ENCODE peak calls at places on chromosomes 12 and 14, in four cellular contexts. T is stimulated activated naive CD8-positive, alpha-beta T cell treated with anti-CD3 and anti-CD28 coated beads, Interleukin-15, amount 100 ng/mL, for 72 hours; A is GDM1; I is neural crest cell. R is an unnamed sample.

GRCh38 chr12:92396647-92397258 is 251.1 kb upstream of the BTG1 start:
- DNase-seq in A (no peak), I (no peak), T (no peak), R (peak)

GRCh38 chr12:80509781-80510556 is 65.9 kb downstream of the PTPRQ start:
- DNase-seq in I (no peak), A (no peak), T (no peak), R (peak)

GRCh38 chr12:91529829-91530228 is 347.2 kb upstream of the DCN start:
- DNase-seq in T (no peak), I (no peak), A (no peak), R (peak)

GRCh38 chr12:106956048-106956935 is 585 bp downstream of the TMEM263 start:
- DNase-seq in T (peak), A (peak), I (peak), R (peak)

GRCh38 chr12:108825205-108825950 is 32.0 kb downstream of the SSH1 start:
- DNase-seq in I (no peak), T (no peak), A (peak), R (no peak)

GRCh38 chr12:58117201-58117600 is 175.8 kb downstream of the ATP23 start:
- DNase-seq in I (no peak), A (no peak), T (no peak), R (no peak)

GRCh38 chr12:56565510-56566101 is 44.0 kb downstream of the RBMS2 start:
- DNase-seq in I (no peak), A (no peak), T (peak), R (no peak)

GRCh38 chr12:54036620-54037359 is 3.9 kb downstream of the HOXC5 start:
- DNase-seq in A (no peak), T (no peak), I (no peak), R (no peak)

GRCh38 chr14:51398898-51399297 is 158.9 kb downstream of the TMX1 start:
- DNase-seq in A (no peak), T (no peak), I (no peak), R (no peak)

GRCh38 chr12:2833327-2833726 is 1.5 kb downstream of the NRIP2 start:
- DNase-seq in T (no peak), A (no peak), I (no peak), R (no peak)

GRCh38 chr12:131618303-131618658 is 92.6 kb upstream of the SFSWAP start:
- DNase-seq in I (peak), A (no peak), T (no peak), R (no peak)

GRCh38 chr12:127785535-127785934 is 481.4 kb upstream of the TMEM132C start:
- DNase-seq in I (no peak), A (no peak), T (no peak), R (no peak)

GRCh38 chr12:113059071-113059595 is 2.6 kb downstream of the DTX1 start:
- DNase-seq in A (no peak), T (peak), I (no peak), R (no peak)

GRCh38 chr12:114648711-114649110 is 35.3 kb downstream of the TBX3 start:
- DNase-seq in T (no peak), I (no peak), A (no peak), R (no peak)

GRCh38 chr14:24734917-24735500 is 101.0 kb upstream of the GZMB start:
- DNase-seq in A (peak), I (peak), T (peak), R (no peak)

GRCh38 chr14:90518075-90518940 is 121.5 kb downstream of the CALM1 start:
- DNase-seq in I (no peak), A (no peak), T (no peak), R (no peak)

R was measured in T1000.